ENCODE peak calls at places on chromosomes 3 and 15, in five cellular contexts. H, A, O, T and W are unnamed samples.

GRCh38 chr3:188296761-188297689 is 143.1 kb downstream of the LPP start:
- DNase-seq in T (peak), H (peak), A (no peak), O (no peak), W (no peak)

GRCh38 chr3:128969993-128970740 is 23.7 kb downstream of the CFAP92 start:
- DNase-seq in A (peak), H (peak), T (peak), O (no peak), W (peak)

GRCh38 chr3:46870651-46871050 is 6.9 kb upstream of the PTH1R start:
- DNase-seq in H (no peak), T (no peak), O (no peak), A (no peak), W (no peak)

GRCh38 chr3:30059240-30059639 is 547.2 kb upstream of the TGFBR2 start:
- DNase-seq in A (no peak), O (no peak), H (no peak), T (no peak), W (no peak)

GRCh38 chr15:67019069-67019468 is 46.3 kb upstream of the SMAD3 start:
- DNase-seq in T (no peak), O (no peak), H (no peak), A (no peak), W (no peak)

GRCh38 chr3:37876279-37876678 is 14.6 kb downstream of the CTDSPL start:
- DNase-seq in A (no peak), H (no peak), O (no peak), T (no peak), W (no peak)

GRCh38 chr15:88657326-88658069 is 18.7 kb downstream of the ISG20 start:
- DNase-seq in A (peak), T (peak), O (no peak), H (peak), W (no peak)

GRCh38 chr3:166752214-166752613 is 627.9 kb downstream of the ZBBX start:
- DNase-seq in A (no peak), H (no peak), T (no peak), O (no peak), W (no peak)

GRCh38 chr15:69459063-69459462 is 6.4 kb downstream of the RPLP1 start:
- DNase-seq in T (no peak), O (no peak), A (no peak), H (no peak), W (no peak)

GRCh38 chr3:119977353-119977752 is 116.9 kb downstream of the GSK3B start:
- DNase-seq in T (no peak), A (no peak), H (no peak), O (no peak), W (no peak)

GRCh38 chr15:60592386-60593339 is 113.7 kb upstream of the ICE2 start:
- DNase-seq in O (no peak), A (peak), T (peak), H (peak), W (peak)

GRCh38 chr3:51735039-51735438 is 28.2 kb downstream of the GRM2 start:
- DNase-seq in H (no peak), T (no peak), O (no peak), A (no peak), W (no peak)